ENCODE peak calls at places on chromosome 1, in four cellular contexts. One of them, this sample, is unnamed.

GRCh38 chr1:185238447-185238846 is 78.6 kb downstream of the IVNS1ABP start:
- DNase-seq in 8988T: no peak
- DNase-seq in lung: no peak
- DNase-seq in central memory CD8-positive, alpha-beta T cell: no peak
- DNase-seq in this sample: no peak

GRCh38 chr1:164636744-164637143 is 77.8 kb downstream of the PBX1 start:
- DNase-seq in 8988T: no peak
- DNase-seq in lung: no peak
- DNase-seq in central memory CD8-positive, alpha-beta T cell: no peak
- DNase-seq in this sample: no peak

GRCh38 chr1:115041654-115042053 is 12.0 kb downstream of the TSHB start:
- DNase-seq in 8988T: no peak
- DNase-seq in lung: no peak
- DNase-seq in central memory CD8-positive, alpha-beta T cell: no peak
- DNase-seq in this sample: no peak

GRCh38 chr1:29123871-29124365 is at the start of gene TMEM200B:
- DNase-seq in 8988T: peak
- DNase-seq in lung: no peak
- DNase-seq in central memory CD8-positive, alpha-beta T cell: no peak
- DNase-seq in this sample: no peak

GRCh38 chr1:230306158-230306557 is 120.0 kb downstream of the PGBD5 start:
- DNase-seq in 8988T: no peak
- DNase-seq in lung: no peak
- DNase-seq in central memory CD8-positive, alpha-beta T cell: no peak
- DNase-seq in this sample: no peak

GRCh38 chr1:94321662-94322061 is 84.3 kb upstream of the ARHGAP29 start:
- DNase-seq in 8988T: no peak
- DNase-seq in lung: no peak
- DNase-seq in central memory CD8-positive, alpha-beta T cell: no peak
- DNase-seq in this sample: no peak

GRCh38 chr1:111139234-111139955 is 498 bp downstream of the DRAM2 start:
- DNase-seq in 8988T: no peak
- DNase-seq in lung: peak
- DNase-seq in central memory CD8-positive, alpha-beta T cell: no peak
- DNase-seq in this sample: no peak

GRCh38 chr1:243917177-243917862 is 67.3 kb upstream of the AKT3 start:
- DNase-seq in 8988T: no peak
- DNase-seq in lung: no peak
- DNase-seq in central memory CD8-positive, alpha-beta T cell: no peak
- DNase-seq in this sample: no peak

GRCh38 chr1:221839794-221840395 is 98.0 kb upstream of the DUSP10 start:
- DNase-seq in 8988T: no peak
- DNase-seq in lung: no peak
- DNase-seq in central memory CD8-positive, alpha-beta T cell: peak
- DNase-seq in this sample: peak

GRCh38 chr1:147853391-147853790 is 49.2 kb upstream of the GJA8 start:
- DNase-seq in 8988T: no peak
- DNase-seq in lung: no peak
- DNase-seq in central memory CD8-positive, alpha-beta T cell: no peak
- DNase-seq in this sample: no peak

GRCh38 chr1:56910441-56910985 is 55.3 kb downstream of the C8B start:
- DNase-seq in 8988T: no peak
- DNase-seq in lung: no peak
- DNase-seq in central memory CD8-positive, alpha-beta T cell: no peak
- DNase-seq in this sample: no peak

GRCh38 chr1:39142394-39143060 is 62.0 kb upstream of the MACF1 start:
- DNase-seq in 8988T: no peak
- DNase-seq in lung: peak
- DNase-seq in central memory CD8-positive, alpha-beta T cell: no peak
- DNase-seq in this sample: no peak

GRCh38 chr1:20074046-20074724 is 4.2 kb downstream of the PLA2G5 start:
- DNase-seq in 8988T: no peak
- DNase-seq in lung: no peak
- DNase-seq in central memory CD8-positive, alpha-beta T cell: no peak
- DNase-seq in this sample: no peak

GRCh38 chr1:4060850-4061249 is 160.8 kb upstream of the C1orf174 start:
- DNase-seq in 8988T: no peak
- DNase-seq in lung: no peak
- DNase-seq in central memory CD8-positive, alpha-beta T cell: no peak
- DNase-seq in this sample: no peak

GRCh38 chr1:50447961-50448360 is 24.7 kb upstream of the DMRTA2 start:
- DNase-seq in 8988T: no peak
- DNase-seq in lung: no peak
- DNase-seq in central memory CD8-positive, alpha-beta T cell: no peak
- DNase-seq in this sample: no peak

GRCh38 chr1:1539310-1540014 is 962 bp downstream of the TMEM240 start:
- DNase-seq in 8988T: no peak
- DNase-seq in lung: no peak
- DNase-seq in central memory CD8-positive, alpha-beta T cell: no peak
- DNase-seq in this sample: no peak

GRCh38 chr1:109198043-109198695 is 15.5 kb upstream of the SARS1 start:
- DNase-seq in 8988T: no peak
- DNase-seq in lung: no peak
- DNase-seq in central memory CD8-positive, alpha-beta T cell: no peak
- DNase-seq in this sample: no peak

GRCh38 chr1:1565340-1565739 is 9.3 kb downstream of the SSU72 start:
- DNase-seq in 8988T: no peak
- DNase-seq in lung: no peak
- DNase-seq in central memory CD8-positive, alpha-beta T cell: no peak
- DNase-seq in this sample: no peak

GRCh38 chr1:212149566-212149965 is 114.0 kb downstream of the DTL start:
- DNase-seq in 8988T: no peak
- DNase-seq in lung: no peak
- DNase-seq in central memory CD8-positive, alpha-beta T cell: no peak
- DNase-seq in this sample: no peak

GRCh38 chr1:206461602-206462455 is 8.4 kb upstream of the IKBKE start:
- DNase-seq in 8988T: peak
- DNase-seq in lung: peak
- DNase-seq in central memory CD8-positive, alpha-beta T cell: peak
- DNase-seq in this sample: peak

GRCh38 chr1:91754348-91754747 is 131.6 kb downstream of the TGFBR3 start:
- DNase-seq in 8988T: no peak
- DNase-seq in lung: no peak
- DNase-seq in central memory CD8-positive, alpha-beta T cell: no peak
- DNase-seq in this sample: no peak

GRCh38 chr1:152777510-152778137 is 2.7 kb downstream of the LCE1F start:
- DNase-seq in 8988T: no peak
- DNase-seq in lung: no peak
- DNase-seq in central memory CD8-positive, alpha-beta T cell: no peak
- DNase-seq in this sample: no peak

GRCh38 chr1:54122131-54122751 is 30.6 kb downstream of the CDCP2 start:
- DNase-seq in 8988T: no peak
- DNase-seq in lung: no peak
- DNase-seq in central memory CD8-positive, alpha-beta T cell: no peak
- DNase-seq in this sample: no peak